ENCODE peak calls at places on chromosomes 5 and 9, in seven cellular contexts. U, Z, D, P, W, M and Y are unnamed samples. For H3K9me3, the result is how much of the 10 kb centered on the place peaks cover.

GRCh38 chr5:42595597-42595996 is 161.0 kb upstream of the CCDC152 start:
- DNase-seq in P (no peak), Z (no peak), W (no peak), D (no peak), U (no peak), M (no peak), Y (no peak)

GRCh38 chr5:24364711-24365110 is 280.1 kb downstream of the CDH10 start:
- DNase-seq in D (no peak), M (no peak), Z (no peak), W (no peak), P (no peak), U (no peak), Y (no peak)

GRCh38 chr9:34171753-34172535 is 6.9 kb upstream of the UBAP1 start:
- DNase-seq in U (no peak), M (no peak), Z (no peak), P (no peak), W (no peak), D (no peak), Y (no peak)

GRCh38 chr9:111483419-111483861 is 743 bp downstream of the ECPAS start:
- DNase-seq in P (no peak), Z (no peak), W (no peak), M (peak), D (no peak), U (no peak), Y (peak)

GRCh38 chr5:95969055-95969454 is 7.4 kb upstream of the ELL2 start:
- DNase-seq in D (no peak), P (no peak), W (no peak), Z (no peak), M (no peak), U (no peak), Y (no peak)

GRCh38 chr5:141560725-141561483 is 57.9 kb downstream of the DIAPH1 start:
- DNase-seq in D (peak), P (no peak), W (peak), M (peak), Z (peak), U (peak), Y (peak)

GRCh38 chr5:36156124-36156601 is 4.3 kb downstream of the SKP2 start:
- DNase-seq in P (no peak), W (no peak), U (no peak), D (peak), M (no peak), Z (peak), Y (no peak)

GRCh38 chr5:176574297-176574591 is 25.1 kb downstream of the CDHR2 start:
- DNase-seq in M (no peak), D (no peak), W (no peak), U (no peak), P (no peak), Z (no peak), Y (no peak)

GRCh38 chr9:96480736-96481135 is 30.8 kb downstream of the HABP4 start:
- DNase-seq in W (no peak), D (no peak), P (no peak), M (no peak), Z (no peak), U (no peak), Y (no peak)

DNA sequence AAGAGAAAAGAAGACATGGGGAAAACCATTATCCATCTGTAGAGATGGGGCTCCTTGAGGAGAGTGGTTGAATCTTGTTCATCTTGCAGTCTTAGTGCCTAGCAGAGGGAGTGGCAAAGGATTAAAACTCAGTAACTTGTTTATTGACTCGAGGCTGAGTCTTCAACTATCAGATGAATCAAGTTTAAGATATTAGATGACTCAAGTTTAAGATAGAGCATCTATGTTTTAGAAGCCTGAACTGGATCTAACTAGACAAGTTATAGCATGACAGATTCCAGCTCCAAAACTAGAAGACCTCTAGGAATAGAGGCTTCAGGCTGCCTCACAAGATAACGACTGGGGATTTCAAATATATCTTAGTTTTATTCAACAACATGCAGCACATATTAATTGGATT is 2277.2 kb upstream of the WWC1 start:
- DNase-seq in U (no peak), Z (no peak), P (no peak), M (no peak), D (no peak), W (no peak), Y (no peak)
- H3K9me3 ChIP-seq in U (under half), Z (under half), P (under half), M (under half), D (under half), W (under half), Y (under half)

GRCh38 chr5:178931846-178932760 is 8.9 kb upstream of the ZNF454 start:
- DNase-seq in D (no peak), U (no peak), Z (no peak), W (no peak), P (no peak), M (no peak), Y (no peak)
- H3K9me3 ChIP-seq in D (half or more), U (half or more), Z (under half), W (half or more), P (half or more), M (half or more), Y (half or more)

DNA sequence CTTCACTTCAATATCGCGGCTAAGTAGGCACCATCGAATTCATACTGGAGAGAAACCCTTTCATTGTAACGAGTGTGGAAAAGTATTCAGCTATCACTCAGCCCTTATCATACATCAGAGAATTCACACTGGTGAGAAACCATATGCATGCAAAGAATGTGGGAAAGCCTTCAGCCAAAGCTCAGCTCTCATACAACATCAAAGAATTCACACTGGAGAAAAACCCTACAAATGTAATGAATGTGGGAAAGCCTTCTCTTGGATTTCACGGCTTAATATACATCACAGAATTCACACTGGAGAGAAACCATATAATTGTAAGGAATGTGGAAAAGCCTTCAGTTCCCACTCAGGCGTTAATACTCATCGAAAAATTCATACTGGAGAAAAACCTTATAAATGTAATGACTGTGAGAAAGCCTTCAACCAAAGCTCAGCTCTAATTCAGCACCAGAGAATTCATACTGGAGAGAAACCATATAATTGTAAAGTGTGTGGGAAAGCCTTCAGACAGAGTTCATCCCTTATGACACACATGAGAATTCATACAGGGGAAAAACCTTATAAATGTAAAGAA is 9.5 kb downstream of the ZNF879 start:
- DNase-seq in D (no peak), P (no peak), W (no peak), Z (no peak), M (no peak), U (no peak), Y (no peak)
- H3K9me3 ChIP-seq in D (half or more), P (half or more), W (half or more), Z (under half), M (half or more), U (half or more), Y (under half)

GRCh38 chr9:23380821-23381220 is 445.2 kb downstream of the ELAVL2 start:
- DNase-seq in D (no peak), U (no peak), W (no peak), P (no peak), M (peak), Z (no peak), Y (no peak)

GRCh38 chr9:23379842-23380241 is 446.2 kb downstream of the ELAVL2 start:
- DNase-seq in Z (no peak), U (no peak), P (no peak), M (no peak), W (no peak), D (no peak), Y (no peak)

GRCh38 chr9:23372703-23373102 is 453.3 kb downstream of the ELAVL2 start:
- DNase-seq in Z (no peak), M (no peak), W (no peak), P (no peak), D (no peak), U (no peak), Y (no peak)

DNA sequence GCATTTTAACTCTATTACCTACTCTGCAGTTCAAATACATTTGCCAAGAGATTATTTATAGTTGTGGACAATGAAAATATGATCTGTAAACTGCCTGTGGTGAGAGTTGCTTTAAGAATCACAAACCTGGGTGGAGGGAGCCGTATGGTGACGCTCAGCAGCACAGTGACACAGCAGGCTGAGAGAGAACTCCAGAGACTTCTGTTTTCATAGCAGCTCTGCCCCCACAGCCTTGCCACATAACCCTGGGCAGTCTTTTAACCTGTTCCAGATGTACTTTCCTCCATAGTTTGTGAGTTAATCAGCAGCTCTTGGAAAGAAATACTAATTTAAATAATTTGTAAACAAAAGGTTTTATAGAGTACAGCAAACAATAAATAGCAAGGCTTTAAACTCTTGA is 450.5 kb downstream of the ELAVL2 start:
- DNase-seq in W (no peak), P (no peak), D (no peak), M (no peak), Z (no peak), U (no peak), Y (no peak)
- H3K9me3 ChIP-seq in W (under half), P (under half), D (under half), M (under half), Z (under half), U (under half), Y (under half)

GRCh38 chr9:11697101-11697500 is 996.1 kb upstream of the TYRP1 start:
- DNase-seq in W (no peak), U (no peak), Z (no peak), D (no peak), M (no peak), P (no peak), Y (no peak)

GRCh38 chr9:11702529-11702928 is 990.7 kb upstream of the TYRP1 start:
- DNase-seq in Z (no peak), U (no peak), M (no peak), W (no peak), P (no peak), D (no peak), Y (no peak)

GRCh38 chr9:11701706-11702105 is 991.5 kb upstream of the TYRP1 start:
- DNase-seq in M (no peak), W (no peak), P (no peak), D (no peak), U (no peak), Z (no peak), Y (no peak)
- H3K9me3 ChIP-seq in M (under half), W (under half), P (under half), D (under half), U (under half), Z (under half), Y (under half)

GRCh38 chr5:75707911-75708509 is 9.2 kb downstream of the POC5 start:
- DNase-seq in D (peak), M (peak), P (no peak), U (no peak), Z (no peak), W (no peak), Y (no peak)
- H3K9me3 ChIP-seq in D (under half), M (under half), P (under half), U (under half), Z (under half), W (under half), Y (under half)

DNA sequence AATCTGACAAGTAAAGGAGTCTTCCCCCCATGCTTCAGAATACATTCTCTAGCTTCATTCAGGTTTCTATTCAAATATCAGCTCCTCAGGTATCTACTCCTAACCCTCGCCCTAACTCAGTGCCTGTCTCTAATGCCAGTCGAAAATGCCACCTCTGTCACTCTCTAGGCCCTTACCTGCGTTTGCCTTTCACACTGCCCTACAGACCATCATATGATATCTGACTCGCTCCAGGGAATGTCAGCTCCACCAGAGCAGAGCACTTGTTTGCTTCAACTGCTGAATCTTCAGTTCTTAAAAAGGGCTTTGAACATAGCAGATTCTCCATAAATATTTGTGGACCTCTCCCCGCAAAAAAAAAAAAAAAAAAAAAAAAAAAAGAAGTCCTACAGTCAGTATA is 46.7 kb downstream of the ADRB2 start:
- DNase-seq in W (no peak), P (no peak), U (no peak), Z (no peak), M (no peak), D (no peak), Y (no peak)
- H3K9me3 ChIP-seq in W (under half), P (under half), U (under half), Z (under half), M (under half), D (under half), Y (under half)

DNA sequence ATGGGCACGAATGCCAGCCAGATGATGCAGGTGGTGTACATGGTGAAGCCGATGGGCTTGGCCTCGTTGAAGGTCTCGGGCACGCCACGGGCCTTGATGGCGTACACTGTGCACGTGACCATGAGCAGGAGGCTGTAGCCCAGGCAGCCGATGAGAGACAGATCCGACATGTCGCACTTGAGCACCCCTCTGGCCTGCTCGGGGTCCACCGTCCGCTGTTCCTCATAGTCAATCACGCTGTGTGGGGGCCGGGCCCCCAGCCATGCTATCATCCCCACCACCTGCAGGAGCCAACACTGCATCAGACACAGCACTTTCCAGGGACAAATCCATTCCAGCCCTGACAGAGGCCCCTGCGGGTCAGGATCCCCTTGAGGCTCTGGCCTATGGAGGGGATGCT is 12.2 kb downstream of the GRM6 start:
- DNase-seq in W (no peak), P (no peak), U (no peak), Z (no peak), M (peak), D (no peak), Y (no peak)
- H3K9me3 ChIP-seq in W (half or more), P (under half), U (under half), Z (under half), M (under half), D (half or more), Y (half or more)

GRCh38 chr5:63774939-63775338 is 187.3 kb downstream of the HTR1A start:
- DNase-seq in P (no peak), Z (no peak), W (no peak), D (no peak), M (no peak), U (no peak), Y (no peak)
- H3K9me3 ChIP-seq in P (under half), Z (under half), W (under half), D (under half), M (under half), U (under half), Y (under half)

GRCh38 chr5:150912312-150912814 is 7.6 kb upstream of the ZNF300 start:
- DNase-seq in Z (no peak), U (no peak), P (no peak), D (no peak), M (no peak), W (no peak), Y (no peak)
- H3K9me3 ChIP-seq in Z (under half), U (under half), P (under half), D (under half), M (under half), W (under half), Y (under half)